ENCODE peak calls at places on chromosomes 12 and 14, in six cellular contexts. One of them, this sample, is unnamed.

GRCh38 chr12:32395031-32395430 is 4.3 kb upstream of the FGD4 start:
- DNase-seq in amygdala: no peak
- DNase-seq in frontal cortex: no peak
- DNase-seq in HuH-7: no peak
- DNase-seq in glutamatergic neuron: no peak
- DNase-seq in HEK293T: no peak
- DNase-seq in this sample: no peak

GRCh38 chr12:116687888-116688287 is 50.0 kb downstream of the SPRING1 start:
- DNase-seq in amygdala: no peak
- DNase-seq in frontal cortex: no peak
- DNase-seq in HuH-7: peak
- DNase-seq in glutamatergic neuron: peak
- DNase-seq in HEK293T: peak
- DNase-seq in this sample: no peak

GRCh38 chr14:32121948-32122347 is 44.8 kb downstream of the ARHGAP5 start:
- DNase-seq in amygdala: no peak
- DNase-seq in frontal cortex: no peak
- DNase-seq in HuH-7: no peak
- DNase-seq in glutamatergic neuron: no peak
- DNase-seq in HEK293T: no peak
- DNase-seq in this sample: no peak

GRCh38 chr12:1551496-1551895 is 42.9 kb downstream of the FBXL14 start:
- DNase-seq in amygdala: no peak
- DNase-seq in frontal cortex: no peak
- DNase-seq in HuH-7: no peak
- DNase-seq in glutamatergic neuron: no peak
- DNase-seq in HEK293T: no peak
- DNase-seq in this sample: no peak

GRCh38 chr14:79144891-79145290 is 974.7 kb downstream of the NRXN3 start:
- DNase-seq in amygdala: no peak
- DNase-seq in frontal cortex: no peak
- DNase-seq in HuH-7: no peak
- DNase-seq in glutamatergic neuron: no peak
- DNase-seq in HEK293T: no peak
- DNase-seq in this sample: no peak

GRCh38 chr14:96122496-96122895 is 82.1 kb upstream of the BDKRB2 start:
- DNase-seq in amygdala: no peak
- DNase-seq in frontal cortex: no peak
- DNase-seq in HuH-7: no peak
- DNase-seq in glutamatergic neuron: peak
- DNase-seq in HEK293T: no peak
- DNase-seq in this sample: no peak

GRCh38 chr14:106044949-106045596 is 518.7 kb downstream of the TMEM121 start:
- DNase-seq in amygdala: no peak
- DNase-seq in frontal cortex: no peak
- DNase-seq in HuH-7: peak
- DNase-seq in glutamatergic neuron: no peak
- DNase-seq in HEK293T: peak
- DNase-seq in this sample: no peak

GRCh38 chr12:11661491-11662085 is 12.1 kb downstream of the ETV6 start:
- DNase-seq in amygdala: no peak
- DNase-seq in frontal cortex: no peak
- DNase-seq in HuH-7: no peak
- DNase-seq in glutamatergic neuron: no peak
- DNase-seq in HEK293T: no peak
- DNase-seq in this sample: no peak

GRCh38 chr12:49706351-49707126 is 666 bp downstream of the FMNL3 start:
- DNase-seq in amygdala: no peak
- DNase-seq in frontal cortex: peak
- DNase-seq in HuH-7: peak
- DNase-seq in glutamatergic neuron: peak
- DNase-seq in HEK293T: peak
- DNase-seq in this sample: peak

GRCh38 chr12:6954316-6954710 is 3.2 kb downstream of the PTPN6 start:
- DNase-seq in amygdala: no peak
- DNase-seq in frontal cortex: no peak
- DNase-seq in HuH-7: no peak
- DNase-seq in glutamatergic neuron: no peak
- DNase-seq in HEK293T: no peak
- DNase-seq in this sample: no peak

GRCh38 chr14:88473791-88474190 is 81.0 kb downstream of the PTPN21 start:
- DNase-seq in amygdala: no peak
- DNase-seq in frontal cortex: no peak
- DNase-seq in HuH-7: peak
- DNase-seq in glutamatergic neuron: no peak
- DNase-seq in HEK293T: no peak
- DNase-seq in this sample: no peak

GRCh38 chr12:6253278-6253677 is 53.1 kb downstream of the CD9 start:
- DNase-seq in amygdala: no peak
- DNase-seq in frontal cortex: no peak
- DNase-seq in HuH-7: no peak
- DNase-seq in glutamatergic neuron: no peak
- DNase-seq in HEK293T: no peak
- DNase-seq in this sample: no peak

GRCh38 chr12:46402861-46403731 is 30.5 kb upstream of the SLC38A2 start:
- DNase-seq in amygdala: no peak
- DNase-seq in frontal cortex: no peak
- DNase-seq in HuH-7: no peak
- DNase-seq in glutamatergic neuron: no peak
- DNase-seq in HEK293T: no peak
- DNase-seq in this sample: no peak

GRCh38 chr12:646303-647038 is 16.8 kb downstream of the NINJ2 start:
- DNase-seq in amygdala: no peak
- DNase-seq in frontal cortex: no peak
- DNase-seq in HuH-7: peak
- DNase-seq in glutamatergic neuron: no peak
- DNase-seq in HEK293T: no peak
- DNase-seq in this sample: no peak

GRCh38 chr12:92558806-92559205 is 144.0 kb upstream of the PLEKHG7 start:
- DNase-seq in amygdala: no peak
- DNase-seq in frontal cortex: no peak
- DNase-seq in HuH-7: no peak
- DNase-seq in glutamatergic neuron: no peak
- DNase-seq in HEK293T: no peak
- DNase-seq in this sample: no peak

GRCh38 chr12:5912011-5912410 is 33.0 kb downstream of the ANO2 start:
- DNase-seq in amygdala: no peak
- DNase-seq in frontal cortex: no peak
- DNase-seq in HuH-7: no peak
- DNase-seq in glutamatergic neuron: no peak
- DNase-seq in HEK293T: no peak
- DNase-seq in this sample: no peak

GRCh38 chr14:100078997-100079561 is 13.9 kb downstream of the EVL start:
- DNase-seq in amygdala: no peak
- DNase-seq in frontal cortex: no peak
- DNase-seq in HuH-7: no peak
- DNase-seq in glutamatergic neuron: peak
- DNase-seq in HEK293T: peak
- DNase-seq in this sample: no peak

GRCh38 chr12:18967814-18968213 is 161.7 kb upstream of the PLEKHA5 start:
- DNase-seq in amygdala: no peak
- DNase-seq in frontal cortex: no peak
- DNase-seq in HuH-7: no peak
- DNase-seq in glutamatergic neuron: no peak
- DNase-seq in HEK293T: no peak
- DNase-seq in this sample: no peak

GRCh38 chr12:46209914-46210834 is 58.7 kb downstream of the SLC38A1 start:
- DNase-seq in amygdala: no peak
- DNase-seq in frontal cortex: no peak
- DNase-seq in HuH-7: no peak
- DNase-seq in glutamatergic neuron: no peak
- DNase-seq in HEK293T: no peak
- DNase-seq in this sample: no peak

This sample was measured in occipital lobe.